ENCODE peak calls at places on chromosome 17, in four cellular contexts. X is K562, F is H1, K is HepG2. E is an unnamed sample.

GRCh38 chr17:28741358-28742349 is 2.2 kb upstream of the TRAF4 start:
- DNase-seq in K (no peak), X (peak; percentile 73), F (no peak), E (no peak)

GRCh38 chr17:19943026-19943425 is 34.6 kb downstream of the AKAP10 start:
- DNase-seq in K (no peak), X (no peak), F (no peak), E (no peak)

GRCh38 chr17:1147664-1148063 is 32.1 kb downstream of the ABR start:
- DNase-seq in X (peak; percentile 40), F (peak; percentile 87), K (peak; percentile 63), E (peak; percentile 88)

GRCh38 chr17:72441899-72442298 is 321.1 kb downstream of the SOX9 start:
- DNase-seq in X (no peak), F (no peak), K (no peak), E (no peak)

GRCh38 chr17:80109713-80110446 is 8.5 kb downstream of the GAA start:
- DNase-seq in F (no peak), X (no peak), K (no peak), E (no peak)

GRCh38 chr17:61531223-61531622 is 59.8 kb downstream of the NACA2 start:
- DNase-seq in F (no peak), K (no peak), X (no peak), E (no peak)

GRCh38 chr17:64457156-64457555 is 8.2 kb downstream of the MILR1 start:
- DNase-seq in K (no peak), F (no peak), X (no peak), E (no peak)

GRCh38 chr17:3986270-3986938 is 22.2 kb upstream of the ATP2A3 start:
- DNase-seq in X (no peak), K (no peak), F (no peak), E (no peak)

GRCh38 chr17:56599093-56599492 is 5.6 kb downstream of the NOG start:
- DNase-seq in X (no peak), F (no peak), K (no peak), E (no peak)

GRCh38 chr17:12485361-12485911 is 180.3 kb upstream of the MYOCD start:
- DNase-seq in F (no peak), K (no peak), X (no peak), E (no peak)

GRCh38 chr17:64628641-64629040 is 33.5 kb downstream of the SMURF2 start:
- DNase-seq in F (no peak), X (no peak), K (no peak), E (no peak)

GRCh38 chr17:19539841-19540311 is 6.2 kb downstream of the SLC47A1 start:
- DNase-seq in X (no peak), K (no peak), F (no peak), E (no peak)

DNA sequence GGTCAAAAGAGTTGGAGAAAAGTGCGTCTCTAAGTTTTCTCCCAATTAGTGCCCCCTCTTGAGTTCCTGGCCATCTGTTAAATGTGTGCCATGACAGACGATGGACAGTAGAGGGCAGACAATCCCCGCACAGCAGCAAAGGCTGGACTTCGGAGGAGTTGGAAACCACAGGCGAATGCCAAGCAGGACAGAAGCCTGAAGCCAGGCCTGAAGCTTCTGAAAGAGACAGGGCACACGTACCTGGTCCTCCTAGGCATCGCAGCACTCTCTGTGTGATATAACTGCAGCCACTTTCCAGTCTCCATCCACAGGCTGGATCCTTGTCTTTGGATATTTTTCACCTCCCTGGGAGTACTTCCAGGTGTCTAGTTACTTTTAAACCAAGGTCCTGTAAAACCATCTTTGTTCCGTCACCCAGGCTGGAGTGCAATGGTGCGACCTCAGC is 14.5 kb downstream of the C17orf100 start:
- DNase-seq in X (peak; percentile 74), F (peak; percentile 72), K (peak; percentile 78), E (peak; percentile 86)
- TF ChIP-seq PHF8 in X (no peak), F (no peak), K (no peak), E (no peak)

GRCh38 chr17:41464682-41465081 is 2.5 kb downstream of the KRT32 start:
- DNase-seq in K (no peak), X (no peak), F (no peak), E (peak; percentile 79)
- TF ChIP-seq RNF2 in K (no peak), X (no peak), F (no peak), E (no peak)

DNA sequence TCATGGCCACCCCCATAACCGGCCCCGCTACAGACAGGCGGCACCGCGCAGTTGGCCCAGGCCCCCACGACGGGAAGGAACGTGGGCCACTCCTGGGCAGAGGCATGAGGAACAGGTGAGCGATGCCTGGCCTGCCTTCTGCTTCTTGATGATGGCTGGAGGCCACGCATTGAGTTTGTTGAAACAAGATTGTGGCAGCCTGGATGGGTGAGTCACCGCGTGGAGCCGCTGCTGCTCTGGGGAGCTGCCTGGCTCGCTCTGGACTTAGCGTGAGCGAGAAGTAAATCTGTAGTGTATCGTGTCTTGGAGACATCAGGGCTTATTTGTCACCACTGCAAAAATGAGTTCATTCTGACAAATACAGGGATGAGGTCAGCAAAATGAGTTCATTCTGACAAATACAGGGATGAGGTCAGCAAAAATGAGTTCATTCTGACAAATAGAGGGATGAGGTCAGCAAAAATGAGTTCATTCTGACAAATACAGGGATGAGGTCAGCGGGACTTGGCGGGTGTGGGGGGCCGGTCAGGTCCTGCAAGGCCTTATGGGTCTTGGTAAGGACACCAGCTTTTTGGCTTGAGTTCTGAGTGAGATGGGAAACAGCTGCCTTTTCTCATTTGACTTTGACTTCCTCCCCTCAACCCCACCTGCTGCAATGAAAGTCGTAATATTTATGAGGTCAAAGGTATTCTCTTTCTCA is 93.0 kb downstream of the SEC14L1 start:
- DNase-seq in K (peak; percentile 59), F (no peak), X (peak; percentile 83), E (peak; percentile 93)
- TF ChIP-seq PHF8 in K (no peak), F (no peak), X (no peak), E (no peak)

GRCh38 chr17:27495460-27495859 is 39.2 kb downstream of the KSR1 start:
- DNase-seq in K (no peak), X (no peak), F (no peak), E (no peak)

GRCh38 chr17:27493088-27493487 is 36.8 kb downstream of the KSR1 start:
- DNase-seq in F (no peak), K (no peak), X (no peak), E (no peak)

GRCh38 chr17:27492470-27492869 is 36.2 kb downstream of the KSR1 start:
- DNase-seq in X (no peak), K (no peak), F (no peak), E (no peak)

GRCh38 chr17:27496005-27496404 is 39.8 kb downstream of the KSR1 start:
- DNase-seq in X (no peak), F (no peak), K (no peak), E (no peak)

DNA sequence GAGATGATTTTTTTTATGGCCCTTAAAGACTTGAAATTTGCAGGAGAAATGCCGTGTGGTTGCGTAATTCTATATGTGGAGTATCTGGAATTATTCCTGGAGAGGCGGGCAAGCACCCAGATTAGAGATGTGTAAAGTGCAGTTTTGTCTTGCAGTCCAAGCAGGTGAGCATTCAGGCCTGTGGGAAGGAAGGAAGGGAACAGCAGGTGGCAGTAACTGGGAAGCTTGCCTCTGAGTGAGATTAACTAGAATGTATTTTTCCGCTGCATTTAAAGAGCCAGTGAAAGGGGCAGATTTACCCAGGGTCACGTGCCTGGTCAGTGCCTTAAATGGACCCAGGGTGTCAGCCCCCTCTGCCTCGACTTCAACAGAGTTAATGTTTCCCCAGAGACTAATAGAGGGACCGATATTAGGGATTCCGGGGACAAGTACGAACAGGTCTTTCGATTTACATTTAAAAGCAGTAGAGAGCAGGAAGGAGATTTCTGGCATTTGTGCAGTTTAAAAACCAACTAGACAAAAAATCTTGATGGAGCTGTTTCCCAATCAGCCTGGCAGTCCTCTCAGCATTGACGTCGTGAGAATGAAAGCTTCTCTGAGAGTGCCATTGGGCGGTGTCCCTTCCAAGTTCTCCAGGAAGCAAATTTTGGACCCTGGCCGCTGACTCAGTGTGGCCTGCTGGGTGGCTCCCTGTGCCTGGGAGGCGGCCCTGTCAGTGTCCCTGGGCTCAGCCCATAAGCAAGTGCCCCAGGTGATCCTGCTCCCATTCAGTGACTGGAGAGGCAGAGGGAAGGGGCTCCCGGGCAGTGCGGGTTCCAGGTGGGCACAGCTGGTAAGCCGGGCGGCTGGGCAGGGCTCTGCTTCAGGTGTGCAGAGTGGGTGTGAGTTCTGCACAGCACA is 38.2 kb downstream of the KSR1 start:
- DNase-seq in F (no peak), K (peak; percentile 84), X (no peak), E (peak; percentile 71)
- TF ChIP-seq RNF2 in F (no peak), K (no peak), X (no peak), E (no peak)

E was measured in A549.